ENCODE peak calls at places on chromosome 1, in seven cellular contexts. L is CD8-positive, alpha-beta T cell; K is H1; Q is lower lobe of right lung; F is sigmoid colon; J is ovary; Y is SK-N-SH. H is an unnamed sample.

GRCh38 chr1:245997471-245998258 is 509.4 kb downstream of the SMYD3 start:
- DNase-seq in L (no peak), F (no peak), K (no peak), J (no peak), Q (no peak), Y (no peak), H (no peak)

GRCh38 chr1:3168678-3169077 is 99.7 kb downstream of the PRDM16 start:
- DNase-seq in F (no peak), Q (peak), J (no peak), K (no peak), Y (no peak), L (no peak), H (no peak)

GRCh38 chr1:112995890-112996289 is 39.9 kb upstream of the SLC16A1 start:
- DNase-seq in L (no peak), K (no peak), Y (no peak), F (no peak), J (no peak), Q (no peak), H (no peak)

GRCh38 chr1:180246579-180246978 is 16.5 kb downstream of the LHX4 start:
- DNase-seq in K (no peak), Q (peak), J (no peak), Y (no peak), L (no peak), F (no peak), H (no peak)

GRCh38 chr1:70528591-70529333 is 117.7 kb downstream of the CTH start:
- DNase-seq in J (no peak), K (no peak), Q (no peak), Y (peak), L (no peak), F (no peak), H (no peak)

GRCh38 chr1:208044568-208045241 is 133.8 kb upstream of the CD34 start:
- DNase-seq in Q (no peak), J (no peak), L (no peak), Y (no peak), F (no peak), K (no peak), H (no peak)

GRCh38 chr1:28456078-28456477 is 49.8 kb upstream of the RCC1 start:
- DNase-seq in J (no peak), K (no peak), Q (no peak), Y (no peak), F (no peak), L (no peak), H (peak)

GRCh38 chr1:188295157-188295556 is 1466.4 kb downstream of the PLA2G4A start:
- DNase-seq in J (no peak), L (no peak), Q (no peak), K (no peak), Y (no peak), F (no peak), H (no peak)

GRCh38 chr1:17194981-17195528 is 9.9 kb upstream of the PADI1 start:
- DNase-seq in F (peak), Q (no peak), Y (no peak), J (peak), K (no peak), L (no peak), H (no peak)

GRCh38 chr1:8941906-8942305 is 3.8 kb upstream of the CA6 start:
- DNase-seq in K (no peak), Y (no peak), Q (no peak), L (no peak), F (no peak), J (no peak), H (no peak)

GRCh38 chr1:224507771-224508523 is 73.3 kb upstream of the WDR26 start:
- DNase-seq in K (no peak), J (no peak), L (no peak), Q (no peak), Y (no peak), F (no peak), H (no peak)

GRCh38 chr1:159921700-159922498 is 3.4 kb downstream of the TAGLN2 start:
- DNase-seq in L (no peak), F (no peak), J (no peak), Q (no peak), Y (peak), K (no peak), H (no peak)

GRCh38 chr1:228879164-228879563 is 143.9 kb downstream of the RHOU start:
- DNase-seq in J (no peak), Q (no peak), L (no peak), K (no peak), Y (no peak), F (no peak), H (no peak)

GRCh38 chr1:207944571-207944970 is 33.6 kb upstream of the CD34 start:
- DNase-seq in Y (no peak), Q (no peak), J (no peak), F (no peak), K (no peak), L (no peak), H (no peak)

GRCh38 chr1:44536357-44536756 is 131.3 kb downstream of the RNF220 start:
- DNase-seq in F (no peak), L (no peak), Y (no peak), Q (no peak), K (no peak), J (no peak), H (no peak)

GRCh38 chr1:23459338-23459757 is 24.6 kb downstream of the ASAP3 start:
- DNase-seq in J (no peak), L (no peak), F (no peak), Y (no peak), K (no peak), Q (no peak), H (no peak)

GRCh38 chr1:156505679-156506298 is 5.2 kb upstream of the MEF2D start:
- DNase-seq in F (no peak), K (no peak), Y (no peak), Q (no peak), L (no peak), J (no peak), H (no peak)

GRCh38 chr1:221015159-221015558 is 135.9 kb downstream of the HLX start:
- DNase-seq in J (no peak), L (no peak), K (no peak), F (no peak), Y (no peak), Q (no peak), H (no peak)

GRCh38 chr1:154961497-154962237 is at the start of gene PYGO2:
- DNase-seq in L (peak), Q (peak), Y (peak), K (no peak), J (peak), F (peak), H (no peak)

GRCh38 chr1:22870201-22870871 is 102.3 kb downstream of the LACTBL1 start:
- DNase-seq in L (no peak), F (no peak), K (no peak), Q (no peak), Y (peak), J (peak), H (no peak)

GRCh38 chr1:44685218-44685617 is 10.7 kb downstream of the ARMH1 start:
- DNase-seq in Y (no peak), K (no peak), J (no peak), F (no peak), Q (no peak), L (no peak), H (no peak)

GRCh38 chr1:245592083-245592460 is 437.3 kb downstream of the KIF26B start:
- DNase-seq in F (no peak), Q (no peak), L (no peak), K (no peak), J (no peak), Y (no peak), H (no peak)

GRCh38 chr1:206507395-206508129 is at the start of gene RASSF5:
- DNase-seq in K (peak), J (peak), L (peak), Y (peak), Q (peak), F (peak), H (no peak)

GRCh38 chr1:1591452-1591851 is 8.5 kb downstream of the FNDC10 start:
- DNase-seq in Q (no peak), J (no peak), K (no peak), F (no peak), L (no peak), Y (no peak), H (no peak)

GRCh38 chr1:14946567-14947285 is 206.8 kb upstream of the TMEM51 start:
- DNase-seq in F (no peak), J (no peak), L (no peak), K (no peak), Q (no peak), Y (no peak), H (no peak)

GRCh38 chr1:230910755-230911117 is 42.4 kb upstream of the C1orf198 start:
- DNase-seq in L (no peak), Q (no peak), Y (no peak), J (no peak), K (no peak), F (no peak), H (no peak)

GRCh38 chr1:118302145-118302544 is 117.1 kb upstream of the SPAG17 start:
- DNase-seq in L (no peak), F (no peak), K (no peak), Q (no peak), J (no peak), Y (no peak), H (no peak)

GRCh38 chr1:156495401-156496140 is 5.0 kb downstream of the MEF2D start:
- DNase-seq in Y (no peak), Q (no peak), J (peak), L (no peak), F (peak), K (no peak), H (no peak)

GRCh38 chr1:188089461-188089860 is 1260.7 kb downstream of the PLA2G4A start:
- DNase-seq in K (no peak), J (no peak), Q (no peak), F (no peak), Y (no peak), L (no peak), H (no peak)

GRCh38 chr1:177479600-177479999 is 308.8 kb downstream of the BRINP2 start:
- DNase-seq in Y (no peak), J (no peak), K (no peak), L (no peak), F (no peak), Q (no peak), H (no peak)

GRCh38 chr1:109547412-109548320 is 749 bp upstream of the GNAI3 start:
- DNase-seq in Q (no peak), L (no peak), J (no peak), F (peak), K (no peak), Y (no peak), H (no peak)

GRCh38 chr1:162868972-162869371 is 8.0 kb upstream of the CCDC190 start:
- DNase-seq in Y (no peak), F (no peak), L (no peak), K (no peak), Q (no peak), J (no peak), H (no peak)

GRCh38 chr1:37509181-37509580 is 5.4 kb downstream of the MEAF6 start:
- DNase-seq in K (no peak), Q (no peak), L (no peak), J (no peak), Y (peak), F (no peak), H (no peak)

GRCh38 chr1:234616644-234617043 is 6.7 kb upstream of the IRF2BP2 start:
- DNase-seq in L (no peak), K (no peak), Q (no peak), Y (no peak), F (no peak), J (no peak), H (no peak)

GRCh38 chr1:4048921-4049320 is 148.8 kb upstream of the C1orf174 start:
- DNase-seq in F (no peak), L (no peak), K (no peak), Y (no peak), Q (no peak), J (no peak), H (no peak)

GRCh38 chr1:179217943-179218507 is 11.5 kb downstream of the ABL2 start:
- DNase-seq in Q (no peak), F (no peak), Y (no peak), J (no peak), K (no peak), L (no peak), H (no peak)

GRCh38 chr1:25194576-25195020 is 37.7 kb downstream of the SYF2 start:
- DNase-seq in F (no peak), L (no peak), K (no peak), J (no peak), Y (no peak), Q (no peak), H (no peak)

DNA sequence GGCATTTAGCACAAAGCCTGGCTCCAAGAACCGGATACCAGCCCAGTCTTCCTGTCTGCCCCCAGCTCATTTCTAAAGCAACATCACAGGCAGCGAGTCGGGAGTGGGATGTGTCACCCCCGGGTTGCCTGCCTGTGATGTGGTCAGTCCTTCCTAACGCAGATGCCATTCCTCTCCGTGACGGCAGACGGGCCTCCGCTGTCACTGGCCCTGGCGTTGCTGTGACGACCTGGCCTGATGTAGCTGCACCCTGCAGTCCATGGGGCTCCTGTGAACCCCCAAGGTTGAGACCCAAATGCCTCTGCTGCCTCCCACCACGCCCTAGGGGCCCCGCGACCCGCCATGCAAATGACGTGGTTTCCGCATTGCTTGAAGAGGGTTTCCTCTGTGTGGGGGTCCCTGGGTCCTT is 12.3 kb downstream of the TNFRSF1B start:
- DNase-seq in J (no peak), F (no peak), L (peak), Q (no peak), Y (no peak), K (no peak), H (no peak)
- H3K4me3 ChIP-seq in J (no peak), F (no peak), L (peak), Q (no peak), Y (no peak), K (no peak), H (no peak)

GRCh38 chr1:34292472-34292871 is 115.8 kb downstream of the C1orf94 start:
- DNase-seq in Y (no peak), F (no peak), Q (no peak), K (no peak), J (no peak), L (no peak), H (no peak)
- TF ChIP-seq CTCF in Y (no peak), F (no peak), Q (no peak), K (peak), J (no peak), L (no peak), H (peak)

DNA sequence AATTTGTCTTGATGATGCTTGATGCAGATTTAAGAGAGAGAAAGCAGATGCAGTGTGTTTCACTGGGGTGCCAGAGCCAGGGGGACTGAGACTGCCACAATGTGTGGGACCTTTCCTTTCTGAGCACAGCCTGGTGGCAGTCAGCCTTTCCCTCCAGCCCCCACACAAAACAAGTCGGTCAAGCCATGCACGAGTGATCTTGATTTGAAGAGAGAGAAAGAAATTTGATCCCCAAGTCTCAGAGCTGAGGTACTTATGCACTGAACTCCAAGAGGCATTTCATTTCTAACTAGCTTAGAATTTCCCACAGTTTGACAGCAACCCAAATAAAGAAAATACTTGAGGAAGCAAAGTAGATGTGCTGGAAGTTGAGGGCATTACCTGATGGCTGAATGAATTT is 193.8 kb downstream of the ST6GALNAC3 start:
- DNase-seq in F (no peak), K (no peak), L (no peak), Y (no peak), Q (no peak), J (no peak), H (no peak)
- H3K4me3 ChIP-seq in F (no peak), K (no peak), L (no peak), Y (no peak), Q (no peak), J (no peak), H (no peak)

GRCh38 chr1:92902406-92902744 is 58.9 kb downstream of the DIPK1A start:
- DNase-seq in F (no peak), Q (no peak), K (no peak), J (no peak), Y (no peak), L (no peak), H (no peak)
- TF ChIP-seq CTCF in F (no peak), Q (no peak), K (no peak), J (no peak), Y (no peak), L (no peak), H (no peak)

GRCh38 chr1:64469977-64470669 is at the start of gene CACHD1:
- DNase-seq in K (no peak), J (peak), L (peak), Q (peak), Y (peak), F (peak), H (peak)
- H3K4me3 ChIP-seq in K (peak), J (peak), L (peak), Q (peak), Y (peak), F (peak), H (peak)